ENCODE peak calls at places on chromosomes 1 and 21, in four cellular contexts. K is ACHN, I is cardiac septum, V is cardiac fibroblast. Z is an unnamed sample.

GRCh38 chr1:200794506-200795065 is 55.9 kb downstream of the CAMSAP2 start:
- DNase-seq in K (no peak), I (no peak), V (no peak), Z (no peak)

GRCh38 chr1:248824701-248825100 is 1.0 kb downstream of the SH3BP5L start:
- DNase-seq in K (no peak), I (no peak), V (no peak), Z (no peak)

GRCh38 chr1:201511925-201512539 is 5.1 kb upstream of the CSRP1 start:
- DNase-seq in K (no peak), I (no peak), V (no peak), Z (no peak)

GRCh38 chr1:155064109-155064812 is 721 bp downstream of the EFNA4 start:
- DNase-seq in K (peak; percentile 61), I (no peak), V (peak; percentile 25), Z (no peak)

GRCh38 chr1:162554258-162554657 is 7.3 kb upstream of the UAP1 start:
- DNase-seq in K (no peak), I (no peak), V (peak; percentile 32), Z (no peak)

GRCh38 chr1:18721776-18722175 is 91.1 kb downstream of the PAX7 start:
- DNase-seq in K (no peak), I (no peak), V (no peak), Z (no peak)

GRCh38 chr21:43340491-43341348 is 86.2 kb downstream of the SIK1 start:
- DNase-seq in K (peak; percentile 74), I (no peak), V (peak; percentile 90), Z (peak; percentile 64)

GRCh38 chr1:44775930-44776748 is 799 bp downstream of the RPS8 start:
- DNase-seq in K (no peak), I (no peak), V (no peak), Z (no peak)

GRCh38 chr1:241834733-241835377 is 13.1 kb upstream of the EXO1 start:
- DNase-seq in K (peak; percentile 65), I (no peak), V (peak; percentile 66), Z (peak; percentile 45)

GRCh38 chr1:68329096-68329835 is 96.9 kb upstream of the WLS start:
- DNase-seq in K (no peak), I (no peak), V (peak; percentile 36), Z (no peak)

GRCh38 chr1:147292635-147293251 is 50.3 kb downstream of the CHD1L start:
- DNase-seq in K (peak; percentile 22), I (no peak), V (peak; percentile 75), Z (no peak)

GRCh38 chr1:196059210-196059609 is 549.0 kb downstream of the KCNT2 start:
- DNase-seq in K (no peak), I (no peak), V (no peak), Z (no peak)

GRCh38 chr1:24900985-24901781 is 28.9 kb downstream of the RUNX3 start:
- DNase-seq in K (no peak), I (peak; percentile 36), V (no peak), Z (no peak)

GRCh38 chr21:43343095-43343991 is 83.6 kb downstream of the SIK1 start:
- DNase-seq in K (no peak), I (no peak), V (no peak), Z (peak; percentile 14)

GRCh38 chr21:46096997-46097825 is 701 bp upstream of the COL6A2 start:
- DNase-seq in K (no peak), I (peak; percentile 58), V (no peak), Z (no peak)

GRCh38 chr1:172350781-172351180 is 69.7 kb upstream of the C1orf105 start:
- DNase-seq in K (no peak), I (no peak), V (no peak), Z (no peak)

GRCh38 chr1:56095924-56096655 is 483.3 kb downstream of the PLPP3 start:
- DNase-seq in K (no peak), I (no peak), V (peak; percentile 83), Z (peak; percentile 5)

GRCh38 chr1:184380468-184380867 is 6.4 kb upstream of the C1orf21 start:
- DNase-seq in K (no peak), I (no peak), V (no peak), Z (no peak)

GRCh38 chr1:119611701-119612113 is 36.4 kb downstream of the ZNF697 start:
- DNase-seq in K (peak; percentile 62), I (peak; percentile 86), V (peak; percentile 57), Z (peak; percentile 65)

GRCh38 chr1:67213164-67213563 is 46.9 kb downstream of the IL23R start:
- DNase-seq in K (peak; percentile 52), I (no peak), V (peak; percentile 23), Z (peak; percentile 23)

GRCh38 chr1:115069186-115069585 is 20.1 kb downstream of the TSPAN2 start:
- DNase-seq in K (peak; percentile 76), I (no peak), V (no peak), Z (peak; percentile 46)

GRCh38 chr1:91404151-91405012 is at the start of gene HFM1:
- DNase-seq in K (peak; percentile 73), I (peak; percentile 90), V (peak; percentile 86), Z (peak; percentile 82)

GRCh38 chr21:42214921-42215320 is 4.0 kb upstream of the ABCG1 start:
- DNase-seq in K (no peak), I (peak; percentile 67), V (no peak), Z (no peak)

GRCh38 chr1:232574867-232575523 is 54.9 kb downstream of the SIPA1L2 start:
- DNase-seq in K (no peak), I (no peak), V (no peak), Z (no peak)

GRCh38 chr1:3816331-3817137 is 20.2 kb upstream of the LRRC47 start:
- DNase-seq in K (no peak), I (no peak), V (no peak), Z (no peak)

GRCh38 chr1:177943999-177944672 is 25.7 kb downstream of the SEC16B start:
- DNase-seq in K (no peak), I (no peak), V (peak; percentile 41), Z (no peak)

GRCh38 chr21:45839274-45839673 is 142.3 kb upstream of the COL6A1 start:
- DNase-seq in K (no peak), I (no peak), V (no peak), Z (peak; percentile 20)

GRCh38 chr1:157193702-157194391 is 55.7 kb upstream of the ETV3 start:
- DNase-seq in K (peak; percentile 67), I (no peak), V (peak; percentile 71), Z (peak; percentile 60)

GRCh38 chr1:172321429-172321828 is 99.1 kb upstream of the C1orf105 start:
- DNase-seq in K (peak; percentile 27), I (no peak), V (peak; percentile 68), Z (no peak)

GRCh38 chr1:222653178-222653827 is 35.4 kb downstream of the MIA3 start:
- DNase-seq in K (no peak), I (no peak), V (no peak), Z (no peak)

GRCh38 chr1:201299968-201300367 is 16.7 kb downstream of the PKP1 start:
- DNase-seq in K (peak; percentile 68), I (no peak), V (peak; percentile 51), Z (peak; percentile 81)

GRCh38 chr1:230542681-230543080 is 99.6 kb upstream of the COG2 start:
- DNase-seq in K (no peak), I (no peak), V (no peak), Z (no peak)

GRCh38 chr1:57835620-57836019 is 411.8 kb upstream of the DAB1 start:
- DNase-seq in K (no peak), I (no peak), V (no peak), Z (no peak)

GRCh38 chr1:113456967-113457366 is 66.7 kb downstream of the MAGI3 start:
- DNase-seq in K (peak; percentile 85), I (no peak), V (peak; percentile 93), Z (peak; percentile 86)

GRCh38 chr1:16217061-16217785 is 4.8 kb upstream of the ARHGEF19 start:
- DNase-seq in K (peak; percentile 94), I (peak; percentile 99), V (peak; percentile 99), Z (peak; percentile 97)

GRCh38 chr1:61323681-61324328 is 241.4 kb downstream of the NFIA start:
- DNase-seq in K (no peak), I (no peak), V (no peak), Z (no peak)

Z was measured in LoVo.